ENCODE peak calls at places on chromosomes 3 and 15, in five cellular contexts. R is A549, O is HL-60, Z is Panc1, D is HCT116. G is an unnamed sample.

GRCh38 chr3:32484437-32484836 is 18.2 kb downstream of the CMTM6 start:
- DNase-seq in O (peak; percentile 58), Z (no peak), R (no peak), D (no peak), G (no peak)

GRCh38 chr15:63752075-63752684 is 81.6 kb downstream of the HERC1 start:
- DNase-seq in O (no peak), Z (peak; percentile 51), R (peak; percentile 76), D (peak; percentile 60), G (peak; percentile 54)

GRCh38 chr3:134927596-134927995 is 132.5 kb downstream of the EPHB1 start:
- DNase-seq in R (no peak), O (no peak), D (no peak), Z (no peak), G (no peak)

GRCh38 chr15:41417812-41418211 is 917 bp downstream of the RTF1 start:
- DNase-seq in D (no peak), R (no peak), Z (no peak), O (no peak), G (no peak)

GRCh38 chr3:63644212-63644777 is 8.2 kb upstream of the SNTN start:
- DNase-seq in D (no peak), O (no peak), Z (no peak), R (no peak), G (peak; percentile 18)

GRCh38 chr3:6097021-6097420 is 763.9 kb upstream of the GRM7 start:
- DNase-seq in D (no peak), R (no peak), Z (no peak), O (no peak), G (no peak)

GRCh38 chr3:178131801-178132200 is 404.4 kb upstream of the KCNMB2 start:
- DNase-seq in D (no peak), R (no peak), Z (no peak), O (no peak), G (no peak)

GRCh38 chr3:143239026-143239425 is 119.5 kb downstream of the CHST2 start:
- DNase-seq in R (no peak), Z (no peak), D (no peak), O (no peak), G (no peak)

GRCh38 chr15:100703032-100703578 is 100.7 kb downstream of the ASB7 start:
- DNase-seq in Z (no peak), D (no peak), O (peak; percentile 4), R (peak; percentile 41), G (no peak)

GRCh38 chr3:41267975-41268640 is 68.8 kb downstream of the CTNNB1 start:
- DNase-seq in O (no peak), R (peak; percentile 94), Z (peak; percentile 76), D (peak; percentile 86), G (no peak)

GRCh38 chr15:52857471-52857870 is 67.3 kb upstream of the ONECUT1 start:
- DNase-seq in O (no peak), Z (no peak), R (no peak), D (no peak), G (no peak)

GRCh38 chr3:30440147-30440604 is 166.2 kb upstream of the TGFBR2 start:
- DNase-seq in O (no peak), D (no peak), R (peak; percentile 71), Z (peak; percentile 27), G (no peak)

GRCh38 chr15:78298983-78299301 is 467 bp downstream of the SKIC8 start:
- DNase-seq in Z (no peak), O (no peak), R (no peak), D (no peak), G (no peak)

GRCh38 chr3:44090036-44090435 is 151.7 kb upstream of the TOPAZ1 start:
- DNase-seq in R (no peak), D (no peak), Z (no peak), O (no peak), G (no peak)

GRCh38 chr3:47288966-47289910 is 6.5 kb downstream of the KLHL18 start:
- DNase-seq in Z (no peak), D (no peak), O (peak; percentile 68), R (no peak), G (no peak)
- TF ChIP-seq REST in Z (no peak), D (no peak), O (no peak), R (no peak), G (no peak)

DNA sequence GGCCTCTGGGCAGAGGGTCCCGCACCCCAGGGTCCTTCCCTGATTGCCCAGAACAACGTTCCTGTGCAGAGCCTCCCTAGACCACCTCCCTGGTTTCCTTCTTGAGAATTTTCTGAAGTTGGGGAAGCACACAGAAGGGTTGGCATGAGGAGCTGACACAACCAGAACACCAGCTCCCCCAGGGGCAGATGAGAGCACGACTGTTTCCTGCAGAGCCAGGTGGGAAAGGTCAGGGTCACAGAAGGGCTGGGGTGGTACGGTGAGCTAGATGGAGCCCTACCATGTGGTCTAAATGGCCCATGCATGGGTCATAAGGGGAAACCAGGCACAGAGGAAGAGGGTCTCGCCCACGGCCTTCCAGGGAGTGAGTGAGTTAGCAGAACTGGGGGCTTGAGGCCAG is 10.4 kb downstream of the PPCDC start:
- DNase-seq in D (no peak), R (no peak), O (no peak), Z (no peak), G (no peak)
- TF ChIP-seq CTCF in D (no peak), R (no peak), O (no peak), Z (no peak), G (no peak)

GRCh38 chr3:34212175-34212574 is 413.7 kb downstream of the PDCD6IP start:
- DNase-seq in O (no peak), R (no peak), D (no peak), Z (no peak), G (no peak)

GRCh38 chr3:34213481-34213880 is 415.1 kb downstream of the PDCD6IP start:
- DNase-seq in Z (no peak), O (no peak), R (no peak), D (no peak), G (no peak)

GRCh38 chr3:34207826-34208225 is 409.4 kb downstream of the PDCD6IP start:
- DNase-seq in O (no peak), R (no peak), Z (no peak), D (no peak), G (no peak)

GRCh38 chr3:34216713-34217346 is 418.4 kb downstream of the PDCD6IP start:
- DNase-seq in D (no peak), R (no peak), O (no peak), Z (no peak), G (no peak)

DNA sequence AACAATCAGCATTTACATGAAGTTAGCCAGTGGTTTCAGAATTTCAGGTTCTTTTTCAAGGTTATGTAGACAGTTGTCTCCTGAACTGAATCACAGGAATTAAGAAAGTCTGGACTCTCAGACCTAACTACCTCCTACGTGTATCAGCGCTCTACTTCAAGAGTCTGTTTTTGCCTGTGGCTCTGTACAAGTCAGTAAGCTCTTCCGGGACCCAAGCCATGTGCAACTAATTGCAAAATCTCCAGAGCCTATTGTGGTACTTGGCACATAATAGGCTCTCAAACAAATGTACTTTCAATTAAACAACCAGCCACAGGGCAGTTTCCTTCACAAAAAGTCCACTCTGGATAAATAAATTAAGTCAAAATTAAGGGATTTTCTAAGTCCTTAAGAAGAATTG is 414.2 kb downstream of the PDCD6IP start:
- DNase-seq in D (no peak), R (no peak), O (no peak), Z (no peak), G (peak; percentile 3)
- TF ChIP-seq REST in D (no peak), R (no peak), O (no peak), Z (no peak), G (no peak)

GRCh38 chr15:72797834-72798233 is 14.3 kb upstream of the ADPGK start:
- DNase-seq in D (no peak), O (no peak), R (no peak), Z (no peak), G (no peak)

GRCh38 chr15:72800819-72801481 is 17.4 kb upstream of the ADPGK start:
- DNase-seq in D (no peak), R (no peak), Z (no peak), O (no peak), G (no peak)

GRCh38 chr15:72796210-72796514 is 12.6 kb upstream of the ADPGK start:
- DNase-seq in Z (no peak), R (no peak), D (no peak), O (no peak), G (no peak)

GRCh38 chr15:72797338-72797689 is 13.8 kb upstream of the ADPGK start:
- DNase-seq in Z (no peak), R (no peak), D (no peak), O (no peak), G (no peak)

GRCh38 chr15:72796515-72797337 is 13.2 kb upstream of the ADPGK start:
- DNase-seq in O (no peak), Z (no peak), D (peak; percentile 15), R (peak; percentile 76), G (peak; percentile 93)
- TF ChIP-seq CTCF in O (peak; percentile 7), Z (peak; percentile 93), D (peak; percentile 37), R (peak; percentile 98), G (peak; percentile 64)

DNA sequence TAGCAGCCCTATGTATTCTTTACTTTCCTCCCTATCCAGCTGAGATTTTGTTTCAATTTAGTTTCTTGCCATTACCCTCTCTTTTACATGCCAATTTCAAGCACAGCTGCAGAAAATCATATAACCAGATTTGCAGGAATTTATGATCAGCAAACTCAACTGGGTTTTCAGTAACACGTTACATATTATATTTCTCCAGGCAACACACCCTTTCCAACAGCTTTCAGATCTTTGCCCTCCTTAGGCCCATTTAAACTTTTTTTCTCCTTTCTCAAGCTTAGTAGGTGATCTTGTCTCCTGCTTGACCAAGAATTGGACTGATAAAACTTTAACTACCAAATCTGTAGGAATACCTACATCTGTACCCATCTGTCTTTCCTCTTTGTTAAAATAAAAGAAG is 23.6 kb downstream of the GOLM2 start:
- DNase-seq in D (no peak), Z (no peak), R (no peak), O (no peak), G (no peak)
- TF ChIP-seq REST in D (no peak), Z (no peak), R (no peak), O (no peak), G (no peak)

DNA sequence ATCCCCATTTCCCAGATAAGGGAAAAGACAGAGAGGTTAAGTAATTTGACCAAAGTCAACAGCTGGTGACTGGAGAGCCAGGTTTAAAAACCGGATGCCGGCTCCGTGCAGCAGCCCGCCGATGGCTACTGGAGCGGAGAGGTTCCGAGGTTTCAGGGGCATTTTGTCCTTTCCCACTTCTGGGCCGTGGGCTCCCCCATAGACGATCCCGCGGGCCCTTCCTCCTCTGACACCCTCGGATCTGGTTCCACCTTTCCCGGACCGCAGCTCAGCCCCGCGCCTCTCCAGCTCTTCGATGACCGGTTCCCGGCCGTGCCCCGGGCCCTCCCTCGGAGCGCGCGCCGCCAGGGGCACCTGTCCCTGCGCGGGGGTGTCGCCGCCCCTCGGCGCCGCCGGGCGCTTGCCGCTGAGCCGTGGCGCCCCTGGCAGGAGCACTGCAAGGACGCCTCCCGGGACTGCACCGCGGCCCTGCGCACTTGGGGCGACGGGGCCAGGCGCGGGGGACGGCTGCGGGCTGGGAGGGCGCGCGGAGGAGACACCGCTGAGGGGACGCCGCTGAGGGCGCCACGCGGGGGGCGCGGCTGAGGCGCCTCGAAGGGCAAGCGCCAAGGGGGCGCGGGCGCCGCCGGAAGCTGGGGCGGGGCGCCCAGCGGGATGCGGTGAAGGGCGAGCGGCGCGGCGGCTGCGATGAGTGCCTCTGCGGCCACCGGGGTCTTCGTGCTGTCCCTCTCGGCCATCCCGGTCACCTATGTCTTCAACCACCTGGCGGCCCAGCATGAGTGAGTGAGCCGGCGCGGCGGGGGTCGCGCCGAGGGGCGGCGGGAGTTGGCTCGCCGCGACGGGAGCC is at the start of gene TM6SF1:
- DNase-seq in R (no peak), O (no peak), Z (no peak), D (no peak), G (peak; percentile 80)
- TF ChIP-seq CTCF in R (no peak), O (no peak), Z (no peak), D (no peak), G (no peak)

G was measured in SK-N-SH.